ENCODE peak calls at places on chromosomes 4 and X, in seven cellular contexts. N is HepG2, V is SK-N-SH, J is HCT116, S is Panc1, Y is K562, F is GM12878. R is an unnamed sample.

GRCh38 chrX:130109429-130110378 is 593 bp downstream of the ELF4 start:
- DNase-seq in N (no peak), V (peak), J (no peak), S (no peak), Y (peak), F (no peak), R (peak)

GRCh38 chr4:174550541-174550940 is 28.3 kb upstream of the HPGD start:
- DNase-seq in N (no peak), V (no peak), J (no peak), S (no peak), Y (no peak), F (no peak), R (no peak)

GRCh38 chr4:108556166-108556565 is 64.2 kb upstream of the RPL34 start:
- DNase-seq in N (no peak), V (no peak), J (no peak), S (no peak), Y (no peak), F (no peak), R (no peak)

GRCh38 chr4:2867758-2868491 is 24.3 kb downstream of the ADD1 start:
- DNase-seq in N (peak), V (peak), J (no peak), S (no peak), Y (peak), F (no peak), R (no peak)

GRCh38 chr4:183118585-183118984 is 19.5 kb downstream of the WWC2 start:
- DNase-seq in N (no peak), V (no peak), J (no peak), S (peak), Y (no peak), F (no peak), R (no peak)

GRCh38 chrX:95056901-95057300 is 1382.9 kb downstream of the FAM133A start:
- DNase-seq in N (no peak), V (no peak), J (no peak), S (no peak), Y (peak), F (no peak), R (no peak)

GRCh38 chr4:150477869-150478268 is 104.1 kb upstream of the MAB21L2 start:
- DNase-seq in N (no peak), V (no peak), J (no peak), S (no peak), Y (no peak), F (no peak), R (no peak)

GRCh38 chr4:69881173-69881773 is 21.3 kb upstream of the SULT1E1 start:
- DNase-seq in N (peak), V (peak), J (peak), S (peak), Y (peak), F (no peak), R (no peak)

GRCh38 chrX:153336128-153336894 is 2.4 kb downstream of the ZNF275 start:
- DNase-seq in N (no peak), V (no peak), J (no peak), S (no peak), Y (no peak), F (no peak), R (no peak)

GRCh38 chrX:13716905-13717304 is 17.5 kb downstream of the TRAPPC2 start:
- DNase-seq in N (no peak), V (no peak), J (no peak), S (no peak), Y (no peak), F (no peak), R (no peak)

GRCh38 chrX:123348468-123348867 is 164.4 kb downstream of the GRIA3 start:
- DNase-seq in N (no peak), V (no peak), J (no peak), S (no peak), Y (no peak), F (no peak), R (no peak)

GRCh38 chr4:112882286-112882685 is 167.2 kb upstream of the ANK2 start:
- DNase-seq in N (no peak), V (no peak), J (no peak), S (no peak), Y (no peak), F (no peak), R (no peak)

GRCh38 chr4:82733636-82734035 is 65.0 kb downstream of the SCD5 start:
- DNase-seq in N (no peak), V (no peak), J (no peak), S (no peak), Y (no peak), F (no peak), R (no peak)

GRCh38 chr4:26183017-26183416 is 137.8 kb upstream of the RBPJ start:
- DNase-seq in N (no peak), V (no peak), J (no peak), S (no peak), Y (no peak), F (no peak), R (no peak)

GRCh38 chr4:41525129-41525528 is 12.8 kb upstream of the LIMCH1 start:
- DNase-seq in N (no peak), V (no peak), J (peak), S (no peak), Y (no peak), F (no peak), R (no peak)

GRCh38 chrX:4825550-4825949 is 1112.1 kb upstream of the PRKX start:
- DNase-seq in N (no peak), V (no peak), J (no peak), S (no peak), Y (no peak), F (no peak), R (no peak)

GRCh38 chr4:13860126-13860525 is 232.6 kb upstream of the BOD1L1 start:
- DNase-seq in N (peak), V (peak), J (no peak), S (no peak), Y (no peak), F (no peak), R (no peak)

GRCh38 chrX:20442597-20442996 is 175.9 kb upstream of the RPS6KA3 start:
- DNase-seq in N (peak), V (peak), J (peak), S (peak), Y (peak), F (no peak), R (peak)

GRCh38 chr4:185782523-185782922 is 29.5 kb downstream of the SORBS2 start:
- DNase-seq in N (peak), V (peak), J (no peak), S (no peak), Y (no peak), F (no peak), R (no peak)

GRCh38 chr4:168608771-168609170 is 111.9 kb downstream of the PALLD start:
- DNase-seq in N (no peak), V (no peak), J (no peak), S (no peak), Y (no peak), F (no peak), R (no peak)

GRCh38 chrX:37905436-37906147 is 58.2 kb upstream of the DYNLT3 start:
- DNase-seq in N (no peak), V (peak), J (no peak), S (no peak), Y (peak), F (no peak), R (peak)

GRCh38 chr4:100016191-100016590 is 66.1 kb upstream of the H2AZ1 start:
- DNase-seq in N (no peak), V (no peak), J (no peak), S (no peak), Y (no peak), F (no peak), R (no peak)

GRCh38 chr4:145697332-145697731 is 17.4 kb downstream of the C4orf51 start:
- DNase-seq in N (no peak), V (no peak), J (no peak), S (no peak), Y (no peak), F (no peak), R (no peak)

GRCh38 chrX:3415011-3415410 is 68.6 kb upstream of the MXRA5 start:
- DNase-seq in N (no peak), V (no peak), J (no peak), S (no peak), Y (no peak), F (no peak), R (no peak)

GRCh38 chrX:20267924-20268701 is 1.4 kb upstream of the RPS6KA3 start:
- DNase-seq in N (no peak), V (peak), J (no peak), S (no peak), Y (no peak), F (no peak), R (peak)

GRCh38 chrX:17606211-17606610 is 131.1 kb upstream of the SCML1 start:
- DNase-seq in N (no peak), V (no peak), J (no peak), S (no peak), Y (no peak), F (no peak), R (no peak)

GRCh38 chrX:131262738-131263679 is 26.1 kb downstream of the IGSF1 start:
- DNase-seq in N (peak), V (no peak), J (peak), S (no peak), Y (peak), F (no peak), R (no peak)

GRCh38 chrX:29044802-29045201 is 457.6 kb downstream of the IL1RAPL1 start:
- DNase-seq in N (no peak), V (no peak), J (no peak), S (no peak), Y (no peak), F (no peak), R (no peak)

GRCh38 chr4:168511780-168512467 is 15.1 kb downstream of the PALLD start:
- DNase-seq in N (no peak), V (no peak), J (no peak), S (no peak), Y (no peak), F (no peak), R (no peak)

GRCh38 chr4:183919173-183919572 is 14.1 kb downstream of the STOX2 start:
- DNase-seq in N (no peak), V (peak), J (no peak), S (no peak), Y (no peak), F (no peak), R (no peak)

GRCh38 chrX:40488299-40488698 is 92.5 kb upstream of the ATP6AP2 start:
- DNase-seq in N (no peak), V (no peak), J (no peak), S (no peak), Y (no peak), F (no peak), R (no peak)

GRCh38 chr4:57442834-57443291 is 332.7 kb upstream of the IGFBP7 start:
- DNase-seq in N (peak), V (peak), J (no peak), S (peak), Y (peak), F (no peak), R (peak)

GRCh38 chr4:10267066-10267465 is 150.5 kb upstream of the WDR1 start:
- DNase-seq in N (no peak), V (no peak), J (no peak), S (no peak), Y (no peak), F (no peak), R (no peak)

GRCh38 chr4:161404346-161405110 is 759.3 kb downstream of the FSTL5 start:
- DNase-seq in N (no peak), V (no peak), J (no peak), S (no peak), Y (no peak), F (no peak), R (no peak)

GRCh38 chr4:188728359-188728758 is 589.1 kb downstream of the TRIML1 start:
- DNase-seq in N (no peak), V (no peak), J (no peak), S (no peak), Y (no peak), F (no peak), R (no peak)

GRCh38 chrX:128106630-128107029 is 54.4 kb upstream of the ACTRT1 start:
- DNase-seq in N (peak), V (peak), J (no peak), S (peak), Y (peak), F (no peak), R (no peak)

GRCh38 chr4:163191999-163192398 is 25.3 kb upstream of the NAF1 start:
- DNase-seq in N (peak), V (no peak), J (peak), S (no peak), Y (peak), F (no peak), R (no peak)

GRCh38 chr4:17168571-17168970 is 270.1 kb upstream of the LDB2 start:
- DNase-seq in N (no peak), V (no peak), J (no peak), S (no peak), Y (no peak), F (no peak), R (no peak)

GRCh38 chr4:91257721-91258120 is 1046.0 kb upstream of the GRID2 start:
- DNase-seq in N (no peak), V (no peak), J (no peak), S (no peak), Y (no peak), F (no peak), R (no peak)

GRCh38 chrX:49308604-49309269 is 5.3 kb downstream of the GAGE10 start:
- DNase-seq in N (no peak), V (no peak), J (no peak), S (no peak), Y (peak), F (no peak), R (no peak)
- TF ChIP-seq SIN3A in N (no peak), V (no peak), J (no peak), S (no peak), Y (no peak), F (no peak), R (no peak)

GRCh38 chr4:45989775-45990174 is 134.1 kb downstream of the GABRG1 start:
- DNase-seq in N (no peak), V (no peak), J (no peak), S (no peak), Y (no peak), F (no peak), R (no peak)
- TF ChIP-seq SIN3A in N (no peak), V (no peak), J (no peak), S (no peak), Y (no peak), F (no peak), R (no peak)

DNA sequence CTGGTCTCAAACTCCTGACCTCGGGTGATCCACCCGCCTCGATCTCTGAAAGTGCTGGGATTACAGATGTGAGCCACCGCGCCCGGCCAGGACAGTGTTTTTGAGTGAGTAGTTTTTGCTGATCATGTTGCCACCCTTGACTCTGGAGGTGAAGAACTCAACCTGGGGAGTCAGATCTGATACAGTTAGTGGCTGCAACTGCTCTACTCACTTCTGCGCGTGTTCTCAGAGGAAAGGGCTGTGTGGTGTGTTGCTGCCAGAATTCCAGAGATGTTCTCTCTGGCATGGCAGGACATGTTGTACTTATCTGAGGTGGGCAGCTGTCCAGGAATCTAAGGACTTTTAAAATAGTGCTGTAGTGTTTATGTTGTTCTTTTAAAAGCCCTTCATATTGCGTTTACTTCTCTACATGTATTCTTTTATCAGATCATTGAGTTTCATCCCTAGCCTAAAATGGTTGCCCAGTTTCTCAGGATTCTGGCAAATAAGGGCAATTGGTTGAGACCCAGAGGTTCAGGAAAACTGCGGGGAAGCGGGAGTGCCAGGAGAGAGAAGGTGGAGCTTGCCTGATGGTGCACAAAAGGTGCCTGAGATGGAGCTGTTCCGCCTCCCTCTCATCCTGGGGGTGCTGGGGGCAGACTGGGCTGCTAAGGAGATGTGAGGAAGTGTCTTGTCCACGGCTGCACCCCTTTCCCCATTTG is 97.7 kb downstream of the ARHGAP10 start:
- DNase-seq in N (no peak), V (no peak), J (no peak), S (no peak), Y (no peak), F (no peak), R (no peak)
- TF ChIP-seq SIN3A in N (no peak), V (no peak), J (no peak), S (no peak), Y (no peak), F (no peak), R (no peak)

GRCh38 chr4:103998752-103999151 is 279.0 kb upstream of the TACR3 start:
- DNase-seq in N (no peak), V (no peak), J (no peak), S (no peak), Y (no peak), F (no peak), R (no peak)

GRCh38 chr4:103996059-103996458 is 276.3 kb upstream of the TACR3 start:
- DNase-seq in N (no peak), V (no peak), J (peak), S (peak), Y (no peak), F (no peak), R (no peak)

GRCh38 chr4:103994059-103994458 is 274.3 kb upstream of the TACR3 start:
- DNase-seq in N (peak), V (no peak), J (peak), S (no peak), Y (no peak), F (no peak), R (no peak)

DNA sequence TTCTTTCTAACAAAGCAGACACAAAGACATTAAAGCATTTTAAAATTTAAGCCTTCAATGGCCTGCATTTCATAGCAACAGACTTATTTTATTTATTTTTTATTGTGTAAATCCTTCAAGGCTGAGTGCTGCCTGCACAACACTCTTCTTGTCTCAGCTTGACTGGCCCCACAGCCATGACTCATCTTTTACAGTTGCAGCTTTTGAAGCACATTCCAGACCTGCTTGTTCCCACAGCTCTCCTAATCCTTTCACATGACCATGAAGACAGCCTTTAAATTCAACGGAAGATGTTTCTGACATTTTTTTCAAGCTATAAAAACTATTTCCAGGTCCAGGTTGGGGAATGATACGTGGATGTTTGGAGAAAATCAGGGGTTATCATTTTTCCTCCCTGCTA is 276.9 kb upstream of the TACR3 start:
- DNase-seq in N (peak), V (no peak), J (peak), S (peak), Y (no peak), F (no peak), R (no peak)
- TF ChIP-seq SIN3A in N (no peak), V (no peak), J (no peak), S (no peak), Y (no peak), F (no peak), R (no peak)

GRCh38 chr4:11495291-11495690 is 66.6 kb upstream of the HS3ST1 start:
- DNase-seq in N (no peak), V (no peak), J (no peak), S (no peak), Y (no peak), F (no peak), R (no peak)

GRCh38 chr4:11497972-11498371 is 69.3 kb upstream of the HS3ST1 start:
- DNase-seq in N (no peak), V (no peak), J (peak), S (no peak), Y (no peak), F (no peak), R (no peak)

GRCh38 chr4:11497212-11497806 is 68.6 kb upstream of the HS3ST1 start:
- DNase-seq in N (no peak), V (no peak), J (no peak), S (no peak), Y (no peak), F (no peak), R (no peak)

GRCh38 chr4:11495818-11496217 is 67.1 kb upstream of the HS3ST1 start:
- DNase-seq in N (no peak), V (no peak), J (no peak), S (no peak), Y (no peak), F (no peak), R (no peak)

DNA sequence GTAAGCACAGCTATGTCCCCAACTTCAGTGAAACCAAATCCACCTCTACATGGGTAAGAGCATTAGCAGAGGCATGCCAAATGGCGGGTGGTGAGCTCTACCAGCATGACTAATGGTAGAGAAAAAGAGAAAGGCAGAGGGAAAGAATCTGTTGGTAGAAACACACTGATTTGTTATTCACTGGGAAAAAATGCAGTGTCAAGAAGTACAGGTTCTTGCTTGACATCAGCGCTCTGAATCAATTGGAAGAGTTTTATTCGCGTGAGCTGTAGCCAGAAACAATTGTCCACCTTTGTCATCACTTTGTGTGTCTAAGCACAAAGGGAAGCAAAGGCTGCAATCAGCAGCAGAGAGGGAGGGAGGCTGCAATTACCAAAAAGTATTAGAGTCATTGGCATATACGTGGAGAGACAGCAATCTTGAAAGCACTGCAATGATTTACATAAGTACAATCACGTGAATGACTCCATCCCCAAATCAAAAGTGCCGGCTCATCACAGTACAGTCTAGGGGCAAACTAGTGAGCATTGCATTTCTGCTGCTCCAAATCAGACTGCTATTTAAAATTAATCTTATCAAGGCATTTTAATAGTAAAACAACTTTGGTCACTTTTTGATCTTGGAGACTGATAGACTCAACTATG is 67.7 kb upstream of the HS3ST1 start:
- DNase-seq in N (no peak), V (no peak), J (no peak), S (no peak), Y (no peak), F (no peak), R (no peak)
- TF ChIP-seq SIN3A in N (no peak), V (no peak), J (no peak), S (no peak), Y (no peak), F (no peak), R (no peak)

GRCh38 chrX:132294776-132295495 is 75.7 kb upstream of the RAP2C start:
- DNase-seq in N (no peak), V (no peak), J (no peak), S (no peak), Y (no peak), F (no peak), R (no peak)

GRCh38 chrX:132294192-132294591 is 74.9 kb upstream of the RAP2C start:
- DNase-seq in N (no peak), V (no peak), J (no peak), S (no peak), Y (no peak), F (no peak), R (no peak)

DNA sequence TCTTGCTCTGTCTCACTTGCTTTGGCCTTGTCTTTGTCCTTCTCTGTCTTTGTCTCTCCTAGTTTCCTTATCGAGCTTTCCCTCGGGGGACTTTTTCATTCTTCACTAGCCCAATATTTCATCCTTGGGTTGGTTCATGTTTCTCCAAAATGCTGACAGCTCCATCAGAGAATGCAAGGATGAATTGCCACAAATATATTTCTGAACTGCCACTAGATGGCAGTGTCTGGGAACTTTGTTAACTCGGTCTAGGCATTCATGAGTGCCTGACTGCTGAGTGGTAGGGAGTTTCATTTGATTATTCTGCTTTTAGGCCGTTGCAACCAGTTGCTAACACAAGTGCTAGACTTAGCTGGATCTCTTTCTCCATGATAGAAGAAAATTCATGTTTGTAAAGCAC is 73.5 kb upstream of the RAP2C start:
- DNase-seq in N (peak), V (peak), J (peak), S (peak), Y (peak), F (peak), R (no peak)
- TF ChIP-seq SIN3A in N (no peak), V (no peak), J (no peak), S (no peak), Y (no peak), F (no peak), R (no peak)